ENCODE peak calls at places on chromosomes 7 and 10, in four cellular contexts. L is cardiac muscle cell, F is RWPE1, K is colonic mucosa. D is an unnamed sample.

GRCh38 chr7:151566897-151567320 is 47.2 kb upstream of the RHEB start:
- DNase-seq in F (no peak), K (no peak), L (no peak), D (no peak)

GRCh38 chr7:136103545-136104268 is 126.5 kb upstream of the MTPN start:
- DNase-seq in K (no peak), F (no peak), L (no peak), D (no peak)

GRCh38 chr10:12684784-12685183 is 316.7 kb downstream of the CCDC3 start:
- DNase-seq in K (peak; percentile 38), F (no peak), L (no peak), D (no peak)

GRCh38 chr10:84755311-84755710 is 426.9 kb downstream of the CCSER2 start:
- DNase-seq in L (no peak), K (no peak), F (no peak), D (no peak)

GRCh38 chr7:43758861-43759683 is 592 bp downstream of the BLVRA start:
- DNase-seq in K (peak; percentile 41), L (peak; percentile 67), F (peak; percentile 52), D (no peak)

GRCh38 chr10:62048919-62049636 is 147.6 kb downstream of the ARID5B start:
- DNase-seq in L (peak; percentile 76), F (peak; percentile 84), K (peak; percentile 80), D (no peak)

GRCh38 chr10:13648425-13648824 is 61.7 kb downstream of the PRPF18 start:
- DNase-seq in L (no peak), K (no peak), F (no peak), D (no peak)

GRCh38 chr7:148782757-148783456 is 84.2 kb downstream of the CUL1 start:
- DNase-seq in K (no peak), F (no peak), L (no peak), D (no peak)

GRCh38 chr7:102082693-102083385 is 203.8 kb upstream of the SH2B2 start:
- DNase-seq in L (no peak), K (no peak), F (no peak), D (no peak)

GRCh38 chr7:120227255-120227654 is 45.7 kb upstream of the KCND2 start:
- DNase-seq in L (no peak), K (no peak), F (no peak), D (no peak)

GRCh38 chr10:79404231-79404609 is 41.2 kb downstream of the ZCCHC24 start:
- DNase-seq in K (no peak), L (peak; percentile 43), F (no peak), D (no peak)

GRCh38 chr7:63953181-63953580 is 45.5 kb upstream of the ZNF722 start:
- DNase-seq in K (no peak), L (no peak), F (no peak), D (no peak)

GRCh38 chr10:22791655-22792054 is 77.3 kb upstream of the PIP4K2A start:
- DNase-seq in L (no peak), F (no peak), K (no peak), D (no peak)

GRCh38 chr10:31064334-31064733 is 32.7 kb upstream of the ZNF438 start:
- DNase-seq in K (no peak), L (no peak), F (no peak), D (no peak)

GRCh38 chr10:14102056-14102455 is 228.7 kb downstream of the FRMD4A start:
- DNase-seq in L (no peak), K (no peak), F (no peak), D (peak; percentile 34)

GRCh38 chr7:115679976-115680375 is 350.6 kb downstream of the TFEC start:
- DNase-seq in K (peak; percentile 56), F (peak; percentile 11), L (peak; percentile 63), D (no peak)

GRCh38 chr10:13492493-13493180 is 36.2 kb downstream of the BEND7 start:
- DNase-seq in F (no peak), L (no peak), K (no peak), D (no peak)

GRCh38 chr7:103799298-103799697 is 190.2 kb downstream of the RELN start:
- DNase-seq in K (no peak), F (no peak), L (no peak), D (no peak)

GRCh38 chr7:157013602-157014549 is 3.4 kb upstream of the MNX1 start:
- DNase-seq in K (no peak), F (no peak), L (no peak), D (no peak)

GRCh38 chr7:48637382-48637781 is 287.0 kb upstream of the CDC14C start:
- DNase-seq in L (no peak), K (no peak), F (no peak), D (no peak)

GRCh38 chr10:58014436-58014835 is 253.3 kb downstream of the IPMK start:
- DNase-seq in L (no peak), F (no peak), K (no peak), D (no peak)

GRCh38 chr10:6089334-6090219 is 743 bp downstream of the RBM17 start:
- DNase-seq in L (peak; percentile 69), F (peak; percentile 58), K (peak; percentile 32), D (no peak)

GRCh38 chr7:99579956-99580777 is 17.9 kb upstream of the TMEM225B start:
- DNase-seq in F (no peak), L (peak; percentile 86), K (peak; percentile 27), D (no peak)

GRCh38 chr7:25802473-25802872 is 349.5 kb upstream of the NFE2L3 start:
- DNase-seq in K (no peak), L (no peak), F (no peak), D (no peak)

GRCh38 chr7:7639847-7640220 is 718 bp upstream of the UMAD1 start:
- DNase-seq in L (no peak), K (peak; percentile 39), F (peak; percentile 23), D (no peak)

GRCh38 chr7:80740778-80741545 is 102.5 kb downstream of the CD36 start:
- DNase-seq in K (no peak), L (no peak), F (no peak), D (no peak)

GRCh38 chr7:154902600-154903082 is 100.3 kb downstream of the PAXIP1 start:
- DNase-seq in K (no peak), L (no peak), F (no peak), D (no peak)

GRCh38 chr7:132207211-132207610 is 369.1 kb downstream of the PLXNA4 start:
- DNase-seq in F (no peak), L (peak; percentile 93), K (no peak), D (no peak)

GRCh38 chr7:24911213-24911603 is 68.8 kb downstream of the OSBPL3 start:
- DNase-seq in K (no peak), L (no peak), F (no peak), D (no peak)

GRCh38 chr7:127782550-127783266 is 130.7 kb downstream of the SND1 start:
- DNase-seq in L (peak; percentile 16), F (no peak), K (no peak), D (no peak)

GRCh38 chr7:134755422-134756022 is 23.9 kb upstream of the CALD1 start:
- DNase-seq in L (peak; percentile 57), K (no peak), F (no peak), D (no peak)

GRCh38 chr10:98340261-98340675 is 72.3 kb upstream of the LOXL4 start:
- DNase-seq in K (no peak), L (peak; percentile 36), F (no peak), D (no peak)

GRCh38 chr10:124802313-124802675 is 675 bp downstream of the ABRAXAS2 start:
- DNase-seq in F (no peak), K (no peak), L (no peak), D (no peak)

GRCh38 chr7:44094365-44094764 is 9.8 kb upstream of the AEBP1 start:
- DNase-seq in L (no peak), K (no peak), F (no peak), D (no peak)

GRCh38 chr7:129433823-129434171 is 435 bp upstream of the STRIP2 start:
- DNase-seq in L (no peak), F (no peak), K (no peak), D (no peak)

GRCh38 chr7:4133491-4134044 is 548.5 kb upstream of the FOXK1 start:
- DNase-seq in F (no peak), K (no peak), L (no peak), D (no peak)
- H3K27ac ChIP-seq in F (no peak overlapping the region), K (no peak overlapping the region), L (no peak overlapping the region), D (no peak overlapping the region)

DNA sequence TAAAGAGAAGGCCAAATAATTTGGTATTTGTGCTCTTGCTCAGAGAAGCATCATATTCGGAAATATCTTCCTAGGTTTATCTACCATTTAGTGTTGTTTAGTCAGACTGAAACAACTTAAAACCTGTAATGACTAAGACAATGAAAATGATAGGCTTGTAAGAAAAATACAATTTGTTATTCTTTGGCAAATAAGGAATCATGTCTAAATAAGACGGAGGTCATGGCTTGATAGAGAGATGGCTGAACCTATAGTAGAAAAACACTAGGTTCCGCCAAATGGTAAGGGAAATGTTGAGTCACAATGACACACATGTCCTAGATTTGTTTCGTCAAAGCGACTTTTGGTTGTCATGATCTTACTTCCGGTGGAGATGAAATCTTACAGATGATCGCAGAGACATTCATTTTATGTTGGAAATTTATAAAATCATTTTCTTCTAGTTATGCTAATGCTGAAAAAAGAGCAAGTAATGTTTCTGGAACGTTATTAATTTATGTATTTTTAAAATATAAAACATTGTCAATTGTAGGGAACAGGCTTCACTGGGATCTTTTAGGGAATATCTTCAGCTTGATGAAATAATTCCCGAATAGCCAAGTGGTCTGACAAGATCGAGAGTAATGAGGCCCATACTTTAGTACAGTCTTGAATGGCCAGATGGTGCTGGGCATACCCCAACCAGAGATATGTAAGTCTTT is 1.0 kb downstream of the SRGN start:
- DNase-seq in L (no peak), F (no peak), K (no peak), D (no peak)
- H3K27ac ChIP-seq in L (no peak overlapping the region), F (no peak overlapping the region), K (peak overlapping the region; percentile 81), D (peak overlapping the region; percentile 81)

DNA sequence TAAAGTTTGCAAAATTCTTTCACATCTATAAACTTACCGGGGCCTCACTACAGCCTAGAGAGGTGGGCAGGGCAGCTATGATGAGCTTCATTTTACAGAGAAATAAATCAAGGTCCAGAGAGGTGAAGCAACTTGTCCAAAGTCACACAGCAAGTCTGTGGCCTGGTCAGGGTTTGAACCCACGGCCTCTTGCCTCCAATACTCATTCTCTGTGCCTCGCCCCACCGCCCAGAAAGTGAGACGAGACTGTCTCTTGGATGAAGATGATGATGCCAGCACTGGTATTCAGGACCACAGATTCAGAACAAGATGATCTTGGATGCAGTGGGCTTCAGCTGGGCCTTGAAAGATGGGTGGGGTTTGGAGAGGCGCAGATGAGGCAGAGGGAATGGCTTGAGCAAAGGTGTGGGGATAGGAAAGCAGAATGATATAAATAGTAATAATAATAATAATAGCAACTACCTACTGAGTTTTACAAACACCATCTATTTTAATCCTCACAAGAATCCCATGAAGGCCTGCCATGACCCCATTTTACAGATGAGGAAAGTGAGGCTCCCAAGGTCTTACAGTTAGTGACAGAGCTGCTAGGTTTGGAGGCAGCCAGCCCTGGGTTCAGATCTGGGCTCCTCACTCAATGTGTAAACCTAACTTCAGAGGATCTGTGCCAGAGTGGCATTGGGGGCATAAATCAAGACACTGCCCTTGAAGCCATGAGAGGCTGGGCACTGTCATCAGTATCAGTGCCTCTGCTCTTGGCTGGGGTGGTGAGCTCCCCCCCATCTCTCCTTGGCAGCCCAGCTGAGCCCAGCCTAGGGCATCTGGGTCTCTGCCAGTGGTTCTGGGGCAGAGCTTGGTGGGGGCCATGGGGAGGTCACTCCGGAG is 70.0 kb downstream of the NEURL1 start:
- DNase-seq in L (no peak), K (no peak), F (no peak), D (no peak)
- H3K27ac ChIP-seq in L (no peak overlapping the region), K (no peak overlapping the region), F (no peak overlapping the region), D (peak overlapping the region; percentile 76)

GRCh38 chr10:118255355-118255754 is 86.8 kb downstream of the FAM204A start:
- DNase-seq in F (no peak), L (no peak), K (no peak), D (no peak)

GRCh38 chr10:118259288-118259906 is 82.7 kb downstream of the FAM204A start:
- DNase-seq in F (peak; percentile 50), L (peak; percentile 75), K (peak; percentile 28), D (no peak)

GRCh38 chr10:118256209-118256608 is 85.9 kb downstream of the FAM204A start:
- DNase-seq in K (no peak), L (no peak), F (no peak), D (no peak)

GRCh38 chr10:118256825-118257570 is 85.1 kb downstream of the FAM204A start:
- DNase-seq in L (peak; percentile 33), K (no peak), F (no peak), D (no peak)

GRCh38 chr10:118258285-118258684 is 83.8 kb downstream of the FAM204A start:
- DNase-seq in K (no peak), F (no peak), L (no peak), D (no peak)
- H3K27ac ChIP-seq in K (no peak overlapping the region), F (no peak overlapping the region), L (no peak overlapping the region), D (no peak overlapping the region)

D was measured in vagina.